ENCODE peak calls at places on chromosome 5, in six cellular contexts. L, G, U, B, C and T are unnamed samples.

GRCh38 chr5:142324871-142325676 is at the start of gene SPRY4:
- DNase-seq in B (peak), G (peak), L (peak), C (peak), U (peak), T (peak)

GRCh38 chr5:94197970-94198369 is 420.4 kb downstream of the KIAA0825 start:
- DNase-seq in C (no peak), G (no peak), U (no peak), L (no peak), B (no peak), T (no peak)

GRCh38 chr5:142726188-142726731 is 40.4 kb upstream of the FGF1 start:
- DNase-seq in G (peak), C (no peak), L (no peak), U (no peak), B (peak), T (peak)

GRCh38 chr5:37889612-37890317 is 49.9 kb upstream of the GDNF start:
- DNase-seq in B (no peak), U (no peak), C (no peak), L (no peak), G (peak), T (peak)

GRCh38 chr5:91240175-91240574 is 142.9 kb downstream of the ARRDC3 start:
- DNase-seq in C (no peak), U (no peak), B (no peak), L (no peak), G (no peak), T (no peak)

GRCh38 chr5:18397393-18397792 is 763.1 kb downstream of the TAF11L14 start:
- DNase-seq in L (no peak), U (no peak), C (no peak), B (no peak), G (no peak), T (peak)

GRCh38 chr5:1039706-1040260 is 31.2 kb downstream of the NKD2 start:
- DNase-seq in L (no peak), G (no peak), U (peak), B (no peak), C (peak), T (no peak)

GRCh38 chr5:118882666-118883065 is 105.7 kb downstream of the DTWD2 start:
- DNase-seq in U (no peak), B (no peak), C (no peak), G (no peak), L (no peak), T (no peak)

DNA sequence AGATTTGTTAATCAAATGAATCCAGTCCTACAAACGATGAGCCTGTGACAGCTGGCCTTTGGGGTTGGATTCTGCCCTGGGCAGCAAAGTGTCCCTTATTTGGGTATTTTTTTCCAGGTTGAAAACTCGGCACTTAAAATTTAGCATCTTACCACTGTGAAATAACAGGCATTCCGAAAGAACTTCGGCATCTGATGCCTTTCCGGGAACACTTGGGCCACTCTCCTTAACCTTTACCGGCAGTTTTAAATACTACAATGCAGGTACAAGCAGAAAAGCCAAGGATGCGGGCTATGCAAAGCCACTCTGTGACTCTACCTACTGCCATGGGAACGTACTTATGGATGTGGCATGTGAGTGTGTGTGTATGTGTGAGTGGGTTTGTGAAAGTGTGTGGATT is 1.0 kb upstream of the RASGRF2 start:
- DNase-seq in C (no peak), G (no peak), L (no peak), B (no peak), U (no peak), T (no peak)
- H3K4me3 ChIP-seq in C (no peak), G (no peak), L (peak), B (no peak), U (no peak), T (no peak)

GRCh38 chr5:68233075-68233474 is 17.5 kb downstream of the PIK3R1 start:
- DNase-seq in G (no peak), L (no peak), B (no peak), U (no peak), C (no peak), T (no peak)
- H3K4me3 ChIP-seq in G (no peak), L (no peak), B (no peak), U (no peak), C (no peak), T (no peak)

GRCh38 chr5:13939647-13940046 is 4.8 kb downstream of the DNAH5 start:
- DNase-seq in B (no peak), C (no peak), L (no peak), G (no peak), U (no peak), T (no peak)
- H3K4me3 ChIP-seq in B (no peak), C (no peak), L (no peak), G (no peak), U (no peak), T (no peak)

GRCh38 chr5:127288676-127289075 is 1.9 kb upstream of the MEGF10 start:
- DNase-seq in L (no peak), U (no peak), B (no peak), G (no peak), C (no peak), T (no peak)

GRCh38 chr5:127293373-127293772 is 2.8 kb downstream of the MEGF10 start:
- DNase-seq in B (no peak), G (no peak), L (no peak), C (no peak), U (no peak), T (no peak)

GRCh38 chr5:127292030-127292735 is 1.6 kb downstream of the MEGF10 start:
- DNase-seq in B (no peak), G (no peak), U (no peak), L (no peak), C (no peak), T (no peak)

GRCh38 chr5:127290019-127290945 is at the start of gene MEGF10:
- DNase-seq in U (peak), C (no peak), B (peak), G (peak), L (no peak), T (no peak)

GRCh38 chr5:127290946-127291763 is 559 bp downstream of the MEGF10 start:
- DNase-seq in U (no peak), L (no peak), B (no peak), C (no peak), G (no peak), T (no peak)
- H3K4me3 ChIP-seq in U (peak), L (no peak), B (no peak), C (no peak), G (peak), T (peak)

GRCh38 chr5:150085950-150086715 is at the start of gene CSF1R:
- DNase-seq in G (no peak), B (no peak), L (no peak), U (peak), C (no peak), T (no peak)
- H3K4me3 ChIP-seq in G (no peak), B (no peak), L (no peak), U (peak), C (peak), T (no peak)

DNA sequence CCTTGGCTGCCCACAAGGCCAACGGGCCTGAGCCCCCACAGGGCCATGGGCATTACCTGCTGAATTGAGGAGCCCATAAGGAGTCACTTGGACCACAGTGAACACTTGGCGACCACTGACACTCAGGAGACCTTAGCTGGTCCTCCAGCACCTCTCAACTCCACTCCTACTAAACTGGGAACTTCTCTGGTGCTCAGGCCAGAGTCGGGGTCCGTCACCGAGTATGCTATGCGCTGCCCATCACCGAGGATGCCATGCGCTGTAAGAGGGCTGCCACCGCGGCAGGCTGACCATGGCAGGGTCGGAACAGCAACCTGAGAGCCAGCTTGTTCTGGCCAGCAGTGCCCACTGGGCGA is 600 bp upstream of the SQSTM1 start:
- DNase-seq in C (no peak), U (no peak), L (peak), B (no peak), G (no peak), T (no peak)
- H3K4me3 ChIP-seq in C (peak), U (peak), L (peak), B (peak), G (peak), T (peak)

DNA sequence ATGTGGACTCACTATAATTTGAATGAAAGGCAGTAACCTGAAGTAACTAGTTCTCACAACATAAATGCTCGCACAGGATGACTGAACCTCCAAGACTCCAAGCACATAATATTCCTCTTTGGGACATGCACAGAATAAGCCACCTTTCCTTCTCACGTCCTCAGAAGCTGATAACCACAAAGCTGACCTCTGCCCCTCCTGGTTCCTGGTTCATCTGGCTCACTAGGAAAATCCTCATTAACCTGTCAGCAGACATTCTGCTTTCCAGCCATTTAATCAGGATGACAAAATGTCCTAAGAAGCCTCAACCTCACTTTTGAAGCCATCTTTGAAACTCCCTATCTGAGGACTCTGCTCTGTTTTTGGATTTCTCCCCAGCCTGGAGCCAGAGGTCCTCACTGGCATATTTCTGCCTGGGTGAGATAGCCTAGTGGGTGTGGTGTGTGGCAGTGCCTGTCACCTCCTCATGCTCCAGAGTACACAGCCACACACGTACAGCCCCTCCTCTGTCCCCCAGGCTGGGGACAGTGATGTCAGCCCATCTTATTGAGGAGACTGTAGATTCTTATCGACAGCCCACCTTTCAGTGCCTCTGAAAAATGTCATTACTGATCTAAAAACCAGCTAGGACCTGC is 10.3 kb downstream of the ANKH start:
- DNase-seq in B (no peak), C (no peak), G (no peak), L (no peak), U (no peak), T (no peak)
- H3K4me3 ChIP-seq in B (no peak), C (no peak), G (no peak), L (no peak), U (no peak), T (no peak)

DNA sequence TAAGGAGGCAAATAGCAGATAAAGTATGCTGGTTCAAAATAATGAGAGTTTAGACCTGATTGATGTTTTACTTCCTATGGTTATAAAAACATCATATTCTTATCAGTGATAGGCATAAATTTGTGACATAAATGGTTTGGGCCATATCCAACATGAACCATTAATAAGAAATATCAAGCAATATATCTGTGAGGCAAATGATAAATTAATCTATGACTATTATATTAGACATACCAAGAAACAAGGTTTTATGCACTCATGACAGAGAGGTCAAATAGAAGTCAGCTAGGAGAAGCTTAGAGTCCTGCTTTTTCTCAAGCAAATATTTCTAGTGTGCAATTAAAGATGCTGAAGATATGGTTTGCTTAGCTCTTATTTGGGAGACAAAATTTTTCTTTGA is 10.4 kb downstream of the SMIM3 start:
- DNase-seq in C (no peak), B (no peak), L (no peak), U (no peak), G (peak), T (no peak)
- H3K4me3 ChIP-seq in C (no peak), B (no peak), L (no peak), U (no peak), G (no peak), T (no peak)

DNA sequence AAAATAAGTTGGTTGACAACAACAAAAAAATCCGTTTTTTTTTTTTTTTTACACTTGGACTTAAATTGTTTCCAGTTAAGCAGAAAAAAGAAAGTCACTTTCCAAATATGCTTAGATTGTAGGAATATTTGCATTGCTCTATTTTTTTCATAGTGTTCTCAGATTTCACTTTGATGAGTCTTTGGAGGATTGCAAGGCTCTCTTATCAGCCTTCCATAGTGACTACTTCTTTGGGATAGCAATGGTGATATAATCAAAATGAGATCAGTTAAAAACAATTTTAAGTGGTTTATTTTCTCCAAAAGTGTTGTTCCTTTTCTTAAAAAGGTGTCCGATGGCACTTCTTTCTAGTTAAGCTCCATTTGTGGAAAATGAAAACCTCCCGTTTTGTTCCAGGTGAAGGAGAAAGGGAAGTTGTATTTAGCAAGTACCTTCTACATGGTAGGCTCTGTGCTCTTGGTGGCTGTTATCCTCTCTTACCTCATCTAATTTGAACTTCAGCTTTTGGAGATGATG is 3.9 kb downstream of the RASGRF2 start:
- DNase-seq in L (no peak), B (no peak), C (no peak), G (peak), U (no peak), T (no peak)
- H3K4me3 ChIP-seq in L (no peak), B (no peak), C (no peak), G (no peak), U (peak), T (no peak)

DNA sequence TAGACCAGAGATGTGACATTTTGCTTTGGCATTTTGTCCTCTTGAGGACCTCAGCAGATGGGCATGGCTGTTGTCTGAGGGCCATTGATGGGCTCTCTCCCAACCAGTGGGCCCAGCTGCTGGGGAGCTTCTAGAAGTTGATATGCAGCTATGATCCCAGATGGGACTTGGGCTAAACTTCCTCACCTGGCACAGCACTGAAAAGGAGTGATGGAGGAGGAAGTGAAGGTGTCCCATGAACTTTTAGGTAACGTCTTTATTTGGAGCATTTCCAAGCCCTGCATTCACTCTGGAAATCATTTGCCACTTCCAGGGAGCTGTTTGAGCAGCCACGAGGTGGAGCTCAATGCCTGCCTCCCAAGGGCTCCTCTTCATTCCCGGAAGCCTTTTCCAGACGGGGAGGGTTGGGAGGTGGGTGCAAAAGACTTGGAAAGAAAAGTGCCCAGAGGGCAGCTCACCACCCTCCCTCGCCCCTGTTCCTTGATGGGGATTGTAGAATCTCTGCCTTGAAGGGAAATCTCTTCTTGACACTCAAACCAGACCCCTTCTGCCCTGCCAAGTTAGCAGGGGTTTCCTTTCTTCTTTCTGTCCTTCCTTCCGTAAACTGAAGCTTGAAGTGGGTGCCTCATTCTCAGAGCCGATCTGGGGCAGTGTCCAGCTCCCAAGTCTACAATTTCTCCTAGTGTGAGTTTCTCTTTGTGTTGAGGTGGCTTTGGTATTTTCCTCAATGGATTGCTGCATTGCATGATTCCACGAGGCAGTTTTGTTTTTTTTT is 18.1 kb upstream of the NEUROG1 start:
- DNase-seq in G (no peak), U (no peak), C (no peak), L (no peak), B (no peak), T (no peak)
- H3K4me3 ChIP-seq in G (peak), U (no peak), C (no peak), L (no peak), B (no peak), T (no peak)